ENCODE peak calls at places on chromosomes 7 and 10, in five cellular contexts. T is neuronal stem cell, H is cardiac muscle cell, E is esophagus muscularis mucosa, J is K562. A is an unnamed sample.

GRCh38 chr7:54542920-54543539 is 855 bp downstream of the VSTM2A start:
- DNase-seq in E (no peak), T (peak), H (peak), J (no peak), A (no peak)

GRCh38 chr10:129236411-129236810 is 230.6 kb upstream of the MGMT start:
- DNase-seq in T (no peak), H (no peak), J (no peak), E (peak), A (no peak)

GRCh38 chr7:116089293-116089692 is 58.7 kb upstream of the TFEC start:
- DNase-seq in E (no peak), H (no peak), T (no peak), J (no peak), A (no peak)

GRCh38 chr10:11934262-11934661 is 108.3 kb downstream of the UPF2 start:
- DNase-seq in T (no peak), J (no peak), H (no peak), E (no peak), A (no peak)

GRCh38 chr7:157700237-157701005 is 363.6 kb downstream of the DNAJB6 start:
- DNase-seq in E (no peak), T (peak), J (no peak), H (no peak), A (no peak)

GRCh38 chr10:28291881-28292297 is 11.0 kb downstream of the MPP7 start:
- DNase-seq in E (no peak), H (no peak), T (no peak), J (no peak), A (no peak)

GRCh38 chr7:1236132-1236655 is 3.5 kb downstream of the UNCX start:
- DNase-seq in J (no peak), E (no peak), T (no peak), H (no peak), A (no peak)

GRCh38 chr10:93752761-93753160 is 5.0 kb upstream of the LGI1 start:
- DNase-seq in J (no peak), H (no peak), T (no peak), E (no peak), A (peak)

GRCh38 chr10:130179640-130180039 is 43.4 kb downstream of the GLRX3 start:
- DNase-seq in E (no peak), T (peak), H (peak), J (peak), A (peak)

GRCh38 chr10:31972519-31973041 is 43.9 kb upstream of the ARHGAP12 start:
- DNase-seq in T (no peak), E (no peak), J (peak), H (no peak), A (no peak)

GRCh38 chr7:105808703-105809590 is 67.5 kb downstream of the ATXN7L1 start:
- DNase-seq in H (no peak), E (no peak), T (no peak), J (no peak), A (peak)

GRCh38 chr10:78147202-78147601 is 113.5 kb downstream of the RPS24 start:
- DNase-seq in E (no peak), H (no peak), T (no peak), J (no peak), A (no peak)

GRCh38 chr10:62637249-62638061 is 167.1 kb upstream of the ADO start:
- DNase-seq in H (no peak), T (no peak), E (no peak), J (no peak), A (no peak)

GRCh38 chr10:11403116-11403515 is 208.3 kb downstream of the USP6NL start:
- DNase-seq in H (no peak), T (no peak), E (no peak), J (no peak), A (no peak)

GRCh38 chr10:79269969-79270368 is 77.3 kb upstream of the PPIF start:
- DNase-seq in E (no peak), T (no peak), H (no peak), J (no peak), A (no peak)

GRCh38 chr7:105806592-105807266 is 69.7 kb downstream of the ATXN7L1 start:
- DNase-seq in E (no peak), J (no peak), H (no peak), T (no peak), A (peak)

GRCh38 chr7:114141415-114141814 is 222.6 kb upstream of the PPP1R3A start:
- DNase-seq in J (no peak), T (no peak), E (no peak), H (no peak), A (no peak)

GRCh38 chr10:46291817-46292572 is 5.2 kb downstream of the ANTXRL start:
- DNase-seq in J (no peak), T (no peak), H (no peak), E (no peak), A (no peak)

GRCh38 chr10:79375321-79376077 is 28.2 kb downstream of the PPIF start:
- DNase-seq in E (no peak), T (no peak), J (peak), H (peak), A (peak)

GRCh38 chr10:86333813-86334514 is 32.6 kb downstream of the GRID1 start:
- DNase-seq in E (no peak), J (no peak), H (no peak), T (no peak), A (no peak)

GRCh38 chr7:27663989-27664331 is 1.3 kb upstream of the HIBADH start:
- DNase-seq in E (no peak), J (no peak), H (no peak), T (no peak), A (no peak)

GRCh38 chr10:13206546-13207443 is 27.4 kb downstream of the UCMA start:
- DNase-seq in T (no peak), J (no peak), E (no peak), H (peak), A (no peak)

GRCh38 chr10:93221171-93221496 is 147.4 kb downstream of the CYP26A1 start:
- DNase-seq in H (no peak), J (no peak), E (peak), T (no peak), A (no peak)

GRCh38 chr10:58570307-58570723 is 57.6 kb downstream of the BICC1 start:
- DNase-seq in T (no peak), H (no peak), E (no peak), J (no peak), A (no peak)

GRCh38 chr10:88190123-88190522 is 326.7 kb downstream of the PTEN start:
- DNase-seq in E (no peak), H (no peak), J (no peak), T (no peak), A (no peak)

GRCh38 chr10:102504179-102504975 is 605 bp downstream of the SUFU start:
- DNase-seq in E (no peak), H (peak), T (peak), J (peak), A (no peak)

GRCh38 chr10:113226404-113226803 is 276.4 kb downstream of the TCF7L2 start:
- DNase-seq in E (no peak), J (no peak), H (no peak), T (no peak), A (no peak)

GRCh38 chr10:113225903-113226302 is 275.9 kb downstream of the TCF7L2 start:
- DNase-seq in E (no peak), T (no peak), H (no peak), J (no peak), A (no peak)

GRCh38 chr10:113230018-113230610 is 280.1 kb downstream of the TCF7L2 start:
- DNase-seq in J (no peak), H (no peak), E (peak), T (no peak), A (no peak)

GRCh38 chr10:113227045-113227444 is 277.0 kb downstream of the TCF7L2 start:
- DNase-seq in H (no peak), E (peak), T (no peak), J (no peak), A (no peak)

DNA sequence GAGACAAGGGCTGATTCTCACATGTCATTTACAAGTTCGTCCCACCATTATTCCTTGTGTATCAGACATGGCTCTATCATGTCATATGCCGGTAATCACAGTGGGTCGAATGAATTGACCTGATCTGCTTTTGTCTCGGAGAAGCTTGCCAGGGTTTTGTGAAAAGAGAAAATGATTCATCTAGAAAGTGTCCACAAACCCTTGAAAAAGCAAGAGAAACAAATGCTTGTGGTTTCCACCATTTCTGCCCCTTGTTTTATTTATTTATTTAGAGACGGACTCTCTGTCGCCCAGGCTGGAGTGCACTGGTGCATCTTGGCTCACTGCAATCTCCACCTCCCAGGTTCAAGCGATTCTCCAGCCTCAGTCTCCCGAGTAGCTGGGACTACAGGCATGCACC is 278.5 kb downstream of the TCF7L2 start:
- DNase-seq in H (no peak), E (peak), T (no peak), J (no peak), A (no peak)
- H3K4me3 ChIP-seq in H (no peak), E (no peak), T (no peak), J (no peak), A (no peak)

GRCh38 chr10:114499630-114500190 is 95.4 kb upstream of the AFAP1L2 start:
- DNase-seq in E (no peak), J (no peak), H (no peak), T (no peak), A (no peak)
- H3K27ac ChIP-seq in E (no peak), J (no peak), H (no peak), T (no peak), A (no peak)

GRCh38 chr7:74483402-74484336 is 30.0 kb downstream of the GTF2IRD1 start:
- DNase-seq in E (no peak), T (no peak), J (no peak), H (no peak), A (peak)

GRCh38 chr7:74481458-74482324 is 28.0 kb downstream of the GTF2IRD1 start:
- DNase-seq in H (no peak), T (no peak), E (no peak), J (no peak), A (peak)

GRCh38 chr7:74488518-74488917 is 34.8 kb downstream of the GTF2IRD1 start:
- DNase-seq in T (no peak), H (no peak), J (no peak), E (no peak), A (no peak)

GRCh38 chr7:74482629-74483401 is 29.1 kb downstream of the GTF2IRD1 start:
- DNase-seq in E (no peak), T (no peak), H (no peak), J (no peak), A (peak)

DNA sequence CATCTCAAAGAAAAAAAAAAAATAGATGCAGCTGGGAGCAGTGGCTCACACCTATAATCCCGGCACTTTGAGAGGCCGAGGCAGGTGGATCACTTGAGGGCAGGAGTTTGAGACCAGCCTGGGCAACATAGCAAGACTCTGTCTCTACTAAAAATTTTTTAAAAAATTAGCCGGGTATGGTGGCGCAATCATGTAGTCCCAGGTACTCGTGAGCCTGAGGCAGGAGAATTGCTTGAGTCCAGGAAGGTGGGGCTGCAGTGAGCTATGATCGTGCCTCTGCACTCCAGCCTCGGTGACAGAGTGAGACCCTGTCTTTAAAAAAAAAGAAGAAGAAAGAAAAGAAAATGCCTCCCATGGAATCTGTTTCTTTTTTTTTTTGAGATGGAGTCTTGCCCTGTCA is 31.9 kb downstream of the GTF2IRD1 start:
- DNase-seq in J (no peak), T (no peak), E (no peak), H (no peak), A (no peak)
- H3K4me3 ChIP-seq in J (no peak), T (no peak), E (no peak), H (no peak), A (no peak)

GRCh38 chr10:60729106-60729505 is 49.2 kb upstream of the CDK1 start:
- DNase-seq in H (no peak), J (no peak), T (no peak), E (no peak), A (no peak)
- H3K27ac ChIP-seq in H (no peak), J (no peak), T (no peak), E (no peak), A (no peak)